ENCODE peak calls at places on chromosomes 6 and 20, in eight cellular contexts. P, V, U, S, Q, N, A and D are unnamed samples.

GRCh38 chr6:11869656-11870340 is 91.2 kb upstream of the ADTRP start:
- DNase-seq in P (no peak), V (no peak), U (no peak), S (no peak), Q (peak; percentile 47), N (no peak), A (no peak), D (no peak)

GRCh38 chr20:47950103-47950502 is 164.8 kb upstream of the SULF2 start:
- DNase-seq in P (no peak), V (no peak), U (no peak), S (no peak), Q (no peak), N (no peak), A (no peak), D (no peak)

GRCh38 chr20:54624701-54625472 is 149.5 kb downstream of the DOK5 start:
- DNase-seq in P (no peak), V (no peak), U (no peak), S (no peak), Q (no peak), N (no peak), A (no peak), D (no peak)

GRCh38 chr6:135854799-135855198 is 3.3 kb downstream of the PDE7B start:
- DNase-seq in P (no peak), V (no peak), U (no peak), S (no peak), Q (no peak), N (no peak), A (no peak), D (no peak)

GRCh38 chr6:47044418-47044817 is 2.3 kb upstream of the ADGRF1 start:
- DNase-seq in P (no peak), V (peak; percentile 30), U (no peak), S (no peak), Q (no peak), N (no peak), A (no peak), D (no peak)

GRCh38 chr6:133894795-133895401 is 6.0 kb downstream of the TCF21 start:
- DNase-seq in P (no peak), V (no peak), U (no peak), S (no peak), Q (no peak), N (no peak), A (no peak), D (no peak)

GRCh38 chr6:1767481-1768246 is 157.9 kb downstream of the FOXC1 start:
- DNase-seq in P (no peak), V (no peak), U (no peak), S (no peak), Q (no peak), N (peak; percentile 43), A (no peak), D (no peak)

GRCh38 chr6:106979435-106979884 is 4.9 kb upstream of the CD24 start:
- DNase-seq in P (peak; percentile 82), V (peak; percentile 95), U (peak; percentile 59), S (peak; percentile 66), Q (peak; percentile 15), N (peak; percentile 76), A (peak; percentile 55), D (peak; percentile 94)

GRCh38 chr20:24469116-24470030 is at the start of gene SYNDIG1:
- DNase-seq in P (no peak), V (no peak), U (no peak), S (no peak), Q (no peak), N (no peak), A (peak; percentile 25), D (no peak)

GRCh38 chr6:166530211-166531045 is 56.0 kb downstream of the RAMACL start:
- DNase-seq in P (no peak), V (no peak), U (no peak), S (no peak), Q (no peak), N (peak; percentile 84), A (peak; percentile 31), D (no peak)

GRCh38 chr6:101806241-101806640 is 412.7 kb downstream of the GRIK2 start:
- DNase-seq in P (no peak), V (no peak), U (no peak), S (no peak), Q (peak; percentile 75), N (no peak), A (no peak), D (no peak)